ENCODE peak calls at places on chromosomes 3 and 15, in five cellular contexts. R, G, W, E and B are unnamed samples.

GRCh38 chr3:5232570-5232969 is 45.1 kb downstream of the EDEM1 start:
- DNase-seq in R (no peak), G (no peak), W (no peak), E (no peak), B (no peak)

GRCh38 chr15:66775127-66776105 is 73.4 kb downstream of the SMAD6 start:
- DNase-seq in R (no peak), G (no peak), W (no peak), E (no peak), B (no peak)

GRCh38 chr15:40929730-40930429 is 740 bp downstream of the DLL4 start:
- DNase-seq in R (peak), G (no peak), W (peak), E (peak), B (peak)

GRCh38 chr3:127889461-127889863 is 25.6 kb upstream of the KBTBD12 start:
- DNase-seq in R (no peak), G (no peak), W (no peak), E (no peak), B (peak)

GRCh38 chr15:31346367-31347066 is 19.9 kb downstream of the KLF13 start:
- DNase-seq in R (no peak), G (no peak), W (no peak), E (no peak), B (no peak)

GRCh38 chr3:39524107-39524506 is 56.6 kb downstream of the MOBP start:
- DNase-seq in R (no peak), G (no peak), W (no peak), E (no peak), B (no peak)

GRCh38 chr15:93135459-93135858 is 46.4 kb upstream of the RGMA start:
- DNase-seq in R (no peak), G (no peak), W (no peak), E (no peak), B (no peak)

GRCh38 chr3:76063019-76063418 is 277.7 kb upstream of the ZNF717 start:
- DNase-seq in R (no peak), G (no peak), W (peak), E (no peak), B (peak)

GRCh38 chr15:99333981-99334380 is 82.7 kb downstream of the LRRC28 start:
- DNase-seq in R (peak), G (no peak), W (no peak), E (no peak), B (no peak)

GRCh38 chr3:56189486-56189985 is 278.7 kb downstream of the ERC2 start:
- DNase-seq in R (no peak), G (no peak), W (no peak), E (no peak), B (no peak)

GRCh38 chr3:9955067-9955502 is 2.9 kb upstream of the PRRT3 start:
- DNase-seq in R (no peak), G (no peak), W (no peak), E (no peak), B (peak)

GRCh38 chr3:64440498-64440897 is 215.2 kb upstream of the PRICKLE2 start:
- DNase-seq in R (peak), G (no peak), W (peak), E (peak), B (peak)

GRCh38 chr3:130345487-130346079 is at the start of gene COL6A5:
- DNase-seq in R (no peak), G (no peak), W (no peak), E (peak), B (no peak)

GRCh38 chr3:4684976-4685375 is 191.8 kb downstream of the ITPR1 start:
- DNase-seq in R (no peak), G (no peak), W (no peak), E (no peak), B (no peak)

GRCh38 chr3:33645060-33645841 is 72.8 kb downstream of the CLASP2 start:
- DNase-seq in R (peak), G (no peak), W (no peak), E (peak), B (peak)

GRCh38 chr3:98680723-98681122 is 82.4 kb upstream of the ST3GAL6 start:
- DNase-seq in R (peak), G (no peak), W (peak), E (no peak), B (no peak)

GRCh38 chr3:140396110-140396509 is 281.8 kb upstream of the TRIM42 start:
- DNase-seq in R (no peak), G (no peak), W (no peak), E (no peak), B (no peak)

GRCh38 chr3:31157893-31158620 is 263.6 kb upstream of the GADL1 start:
- DNase-seq in R (no peak), G (no peak), W (peak), E (no peak), B (peak)

GRCh38 chr3:38551026-38551832 is 55.1 kb downstream of the EXOG start:
- DNase-seq in R (no peak), G (no peak), W (no peak), E (no peak), B (no peak)

GRCh38 chr3:106710596-106710995 is 666.6 kb upstream of the CCDC54 start:
- DNase-seq in R (no peak), G (no peak), W (no peak), E (no peak), B (no peak)

GRCh38 chr3:35932995-35933394 is 293.7 kb downstream of the ARPP21 start:
- DNase-seq in R (peak), G (no peak), W (peak), E (no peak), B (peak)

GRCh38 chr15:32766101-32766500 is 48.3 kb downstream of the GREM1 start:
- DNase-seq in R (no peak), G (no peak), W (peak), E (no peak), B (no peak)

GRCh38 chr3:88713233-88713691 is 394.2 kb upstream of the EPHA3 start:
- DNase-seq in R (no peak), G (no peak), W (peak), E (no peak), B (peak)

GRCh38 chr3:23696842-23697241 is 108.9 kb upstream of the UBE2E1 start:
- DNase-seq in R (no peak), G (no peak), W (no peak), E (peak), B (peak)

GRCh38 chr3:145124886-145125285 is 1036.1 kb downstream of the PLOD2 start:
- DNase-seq in R (no peak), G (no peak), W (no peak), E (no peak), B (no peak)

GRCh38 chr3:127753898-127754410 is 68.4 kb downstream of the MGLL start:
- DNase-seq in R (no peak), G (no peak), W (no peak), E (no peak), B (no peak)

GRCh38 chr3:177278016-177278415 is 80.7 kb upstream of the TBL1XR1 start:
- DNase-seq in R (no peak), G (no peak), W (no peak), E (no peak), B (no peak)

GRCh38 chr15:61598655-61599054 is 369.6 kb upstream of the RORA start:
- DNase-seq in R (no peak), G (no peak), W (no peak), E (no peak), B (no peak)

GRCh38 chr15:66703540-66703941 is 1.5 kb downstream of the SMAD6 start:
- DNase-seq in R (no peak), G (peak), W (peak), E (peak), B (peak)

GRCh38 chr3:115084686-115085085 is 62.4 kb downstream of the ZBTB20 start:
- DNase-seq in R (no peak), G (no peak), W (no peak), E (no peak), B (no peak)

GRCh38 chr15:52144656-52145055 is 32.1 kb upstream of the BCL2L10 start:
- DNase-seq in R (peak), G (no peak), W (peak), E (no peak), B (peak)

GRCh38 chr15:39498642-39499041 is 82.2 kb upstream of the THBS1 start:
- DNase-seq in R (no peak), G (no peak), W (no peak), E (no peak), B (no peak)

GRCh38 chr15:97748576-97748975 is 211.9 kb upstream of the ARRDC4 start:
- DNase-seq in R (no peak), G (no peak), W (no peak), E (no peak), B (no peak)

GRCh38 chr15:100050877-100051786 is 290.6 kb downstream of the ADAMTS17 start:
- DNase-seq in R (no peak), G (no peak), W (no peak), E (no peak), B (no peak)

GRCh38 chr3:94734201-94734600 is 671.3 kb downstream of the NSUN3 start:
- DNase-seq in R (no peak), G (no peak), W (no peak), E (no peak), B (no peak)

GRCh38 chr3:9681011-9681722 is 22.5 kb upstream of the CPNE9 start:
- DNase-seq in R (no peak), G (no peak), W (no peak), E (no peak), B (no peak)

GRCh38 chr3:141996437-141996836 is 120.0 kb downstream of the ATP1B3 start:
- DNase-seq in R (no peak), G (no peak), W (peak), E (no peak), B (no peak)

GRCh38 chr3:142003291-142003690 is 126.8 kb downstream of the ATP1B3 start:
- DNase-seq in R (no peak), G (no peak), W (no peak), E (no peak), B (no peak)

GRCh38 chr3:142000341-142000870 is 124.0 kb downstream of the ATP1B3 start:
- DNase-seq in R (no peak), G (no peak), W (no peak), E (no peak), B (no peak)

GRCh38 chr3:141994856-141995255 is 118.4 kb downstream of the ATP1B3 start:
- DNase-seq in R (no peak), G (no peak), W (no peak), E (no peak), B (no peak)

GRCh38 chr3:141998674-141999290 is 122.3 kb downstream of the ATP1B3 start:
- DNase-seq in R (peak), G (no peak), W (peak), E (no peak), B (peak)
- TF ChIP-seq CTCF in R (no peak), G (peak), W (peak), E (peak), B (peak)

DNA sequence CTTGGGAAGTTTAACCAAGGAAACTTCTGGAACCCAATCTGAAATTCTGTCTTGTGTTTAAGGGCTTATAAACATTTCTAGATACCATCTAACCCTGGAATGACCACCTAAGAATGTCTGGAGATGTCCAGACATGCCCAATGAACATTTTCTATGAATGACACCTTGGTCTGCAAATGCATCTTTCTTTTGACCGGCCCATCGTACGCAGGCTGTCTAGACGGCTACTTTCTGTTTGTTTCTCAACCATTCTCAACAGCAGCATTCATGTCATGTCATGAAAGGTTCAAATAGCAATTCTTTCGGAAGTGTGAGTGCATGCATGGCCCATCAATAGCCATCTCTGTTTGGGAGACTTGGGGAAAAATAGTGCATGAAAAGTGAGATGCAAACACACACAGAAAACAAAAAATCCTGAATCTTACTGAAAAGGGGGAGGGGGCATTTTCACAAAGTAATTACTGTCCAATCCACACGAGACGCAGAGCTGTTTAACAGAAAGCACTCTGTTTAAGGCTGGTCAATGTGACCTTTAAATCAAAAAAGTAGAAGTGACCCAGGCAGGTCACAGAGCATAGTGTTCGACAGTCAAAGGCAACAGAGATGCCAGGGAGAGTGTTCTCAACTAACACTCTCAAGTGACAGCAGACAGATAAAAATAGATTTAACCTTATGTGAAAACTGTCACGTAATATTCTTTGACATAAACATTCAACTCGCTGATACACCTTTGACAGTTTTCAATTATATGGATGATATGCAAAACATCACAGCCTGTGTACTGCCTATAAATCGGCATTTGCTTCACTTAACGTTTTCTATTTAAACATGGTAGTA is 15.7 kb downstream of the PDZRN3 start:
- DNase-seq in R (no peak), G (no peak), W (no peak), E (no peak), B (no peak)
- H3K4me3 ChIP-seq in R (no peak), G (no peak), W (no peak), E (no peak), B (no peak)

GRCh38 chr3:45670995-45671394 is 18.2 kb upstream of the SACM1L start:
- DNase-seq in R (no peak), G (no peak), W (no peak), E (no peak), B (no peak)
- TF ChIP-seq CTCF in R (no peak), G (no peak), W (no peak), E (no peak), B (no peak)

DNA sequence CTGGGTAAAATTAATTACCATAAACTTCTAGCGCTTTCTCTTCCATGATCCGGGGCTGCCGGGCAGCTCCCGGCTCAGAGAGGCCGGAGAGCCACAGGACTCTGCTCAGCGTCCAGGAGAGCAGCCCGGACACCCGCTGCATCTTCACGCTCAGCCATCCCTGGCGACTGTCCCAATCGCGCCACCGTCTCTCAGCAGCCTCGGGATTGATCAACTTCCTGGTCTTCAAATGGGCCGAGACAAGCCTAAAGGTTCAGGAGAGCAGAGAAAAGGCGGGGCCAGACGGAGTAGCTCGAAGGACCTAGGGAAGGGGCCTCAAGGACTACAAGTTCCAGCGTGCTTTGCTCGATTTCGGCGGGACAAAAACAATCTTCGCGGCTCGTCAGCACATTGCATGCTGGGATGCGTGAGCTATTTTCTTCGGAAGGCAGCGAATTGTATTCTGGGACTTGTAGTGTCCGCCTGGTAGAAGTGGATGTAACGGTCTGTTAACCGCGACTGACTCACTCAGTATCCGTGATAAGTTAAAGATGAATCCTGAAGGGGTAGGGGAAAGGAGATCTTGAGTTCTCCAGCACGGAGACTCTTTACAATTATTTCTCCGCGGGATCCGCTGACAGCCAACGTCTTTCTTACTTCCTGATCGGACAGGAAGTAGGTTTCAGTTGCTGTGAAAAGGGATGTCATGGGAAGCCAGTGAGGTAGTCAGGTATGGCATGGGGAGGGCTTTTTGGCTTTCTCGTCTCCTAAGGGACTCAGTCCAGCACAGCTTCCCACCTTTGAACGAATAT is at the start of gene CIAO2A:
- DNase-seq in R (peak), G (peak), W (peak), E (peak), B (peak)
- H3K4me3 ChIP-seq in R (peak), G (peak), W (peak), E (peak), B (peak)

DNA sequence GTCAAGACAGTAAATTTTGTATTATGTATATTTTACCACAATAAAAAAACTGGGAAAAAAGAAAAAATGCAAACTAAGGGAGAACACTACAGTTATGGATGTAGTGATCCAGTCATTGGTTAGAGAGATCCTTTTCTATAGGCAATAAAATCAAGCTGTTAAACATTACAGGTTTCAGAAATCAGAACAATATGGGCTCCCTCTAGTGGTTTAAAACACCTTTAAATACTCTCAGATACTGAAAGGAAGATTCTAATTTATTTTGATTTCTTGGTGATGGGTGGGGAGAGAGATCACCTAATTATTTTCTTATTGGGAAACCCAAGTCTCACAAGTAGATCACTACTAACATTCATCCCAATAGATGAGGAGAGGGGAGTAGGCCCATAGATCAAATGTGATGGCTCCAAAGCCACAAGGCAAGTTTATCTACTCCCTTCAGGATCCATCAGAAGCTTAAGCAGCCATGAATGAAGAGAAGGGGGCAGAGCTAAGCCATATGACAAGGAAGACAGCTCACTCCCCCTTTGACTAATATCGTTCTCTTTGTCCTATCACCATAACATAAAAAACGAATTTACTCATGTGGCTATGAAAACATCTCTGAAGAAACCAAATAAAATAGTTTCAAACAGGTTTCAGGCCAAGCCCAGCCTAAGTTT is 118.6 kb downstream of the ANO10 start:
- DNase-seq in R (peak), G (no peak), W (peak), E (peak), B (peak)
- TF ChIP-seq CTCF in R (peak), G (peak), W (peak), E (peak), B (peak)